ENCODE peak calls at places on chromosomes 6 and 20, in ten cellular contexts. One of them, this sample, is unnamed.

GRCh38 chr6:133964702-133965101 is 11.7 kb downstream of the TBPL1 start:
- DNase-seq in left lung: no peak
- DNase-seq in endodermal cell: no peak
- DNase-seq in GM10248: no peak
- DNase-seq in choroid plexus epithelial cell: no peak
- DNase-seq in AG04450: no peak
- DNase-seq in fibroblast of lung: no peak
- DNase-seq in lung: no peak
- DNase-seq in ovary: no peak
- DNase-seq in breast epithelium: no peak
- DNase-seq in this sample: no peak

GRCh38 chr20:32224463-32224862 is 16.8 kb downstream of the POFUT1 start:
- DNase-seq in left lung: no peak
- DNase-seq in endodermal cell: no peak
- DNase-seq in GM10248: no peak
- DNase-seq in choroid plexus epithelial cell: no peak
- DNase-seq in AG04450: no peak
- DNase-seq in fibroblast of lung: no peak
- DNase-seq in lung: no peak
- DNase-seq in ovary: no peak
- DNase-seq in breast epithelium: no peak
- DNase-seq in this sample: no peak

GRCh38 chr20:17610566-17611289 is 40.9 kb downstream of the DSTN start:
- DNase-seq in left lung: peak
- DNase-seq in endodermal cell: peak
- DNase-seq in GM10248: peak
- DNase-seq in choroid plexus epithelial cell: peak
- DNase-seq in AG04450: no peak
- DNase-seq in fibroblast of lung: no peak
- DNase-seq in lung: no peak
- DNase-seq in ovary: peak
- DNase-seq in breast epithelium: peak
- DNase-seq in this sample: no peak

GRCh38 chr6:52503853-52504777 is 72.7 kb downstream of the TRAM2 start:
- DNase-seq in left lung: peak
- DNase-seq in endodermal cell: peak
- DNase-seq in GM10248: no peak
- DNase-seq in choroid plexus epithelial cell: peak
- DNase-seq in AG04450: no peak
- DNase-seq in fibroblast of lung: peak
- DNase-seq in lung: peak
- DNase-seq in ovary: no peak
- DNase-seq in breast epithelium: peak
- DNase-seq in this sample: no peak

GRCh38 chr20:842547-842940 is 9.0 kb downstream of the FAM110A start:
- DNase-seq in left lung: no peak
- DNase-seq in endodermal cell: no peak
- DNase-seq in GM10248: no peak
- DNase-seq in choroid plexus epithelial cell: no peak
- DNase-seq in AG04450: no peak
- DNase-seq in fibroblast of lung: no peak
- DNase-seq in lung: no peak
- DNase-seq in ovary: no peak
- DNase-seq in breast epithelium: no peak
- DNase-seq in this sample: no peak

GRCh38 chr6:121838842-121839241 is 403.4 kb downstream of the GJA1 start:
- DNase-seq in left lung: no peak
- DNase-seq in endodermal cell: no peak
- DNase-seq in GM10248: no peak
- DNase-seq in choroid plexus epithelial cell: peak
- DNase-seq in AG04450: no peak
- DNase-seq in fibroblast of lung: peak
- DNase-seq in lung: no peak
- DNase-seq in ovary: no peak
- DNase-seq in breast epithelium: peak
- DNase-seq in this sample: no peak

GRCh38 chr6:12504325-12504966 is 212.1 kb upstream of the PHACTR1 start:
- DNase-seq in left lung: no peak
- DNase-seq in endodermal cell: peak
- DNase-seq in GM10248: peak
- DNase-seq in choroid plexus epithelial cell: peak
- DNase-seq in AG04450: no peak
- DNase-seq in fibroblast of lung: no peak
- DNase-seq in lung: no peak
- DNase-seq in ovary: no peak
- DNase-seq in breast epithelium: no peak
- DNase-seq in this sample: no peak

GRCh38 chr6:107679457-107679856 is 144.7 kb downstream of the SCML4 start:
- DNase-seq in left lung: no peak
- DNase-seq in endodermal cell: peak
- DNase-seq in GM10248: no peak
- DNase-seq in choroid plexus epithelial cell: peak
- DNase-seq in AG04450: no peak
- DNase-seq in fibroblast of lung: peak
- DNase-seq in lung: no peak
- DNase-seq in ovary: peak
- DNase-seq in breast epithelium: no peak
- DNase-seq in this sample: no peak

GRCh38 chr20:50582591-50583234 is 72.5 kb downstream of the PTPN1 start:
- DNase-seq in left lung: no peak
- DNase-seq in endodermal cell: no peak
- DNase-seq in GM10248: peak
- DNase-seq in choroid plexus epithelial cell: no peak
- DNase-seq in AG04450: no peak
- DNase-seq in fibroblast of lung: no peak
- DNase-seq in lung: no peak
- DNase-seq in ovary: peak
- DNase-seq in breast epithelium: no peak
- DNase-seq in this sample: no peak

DNA sequence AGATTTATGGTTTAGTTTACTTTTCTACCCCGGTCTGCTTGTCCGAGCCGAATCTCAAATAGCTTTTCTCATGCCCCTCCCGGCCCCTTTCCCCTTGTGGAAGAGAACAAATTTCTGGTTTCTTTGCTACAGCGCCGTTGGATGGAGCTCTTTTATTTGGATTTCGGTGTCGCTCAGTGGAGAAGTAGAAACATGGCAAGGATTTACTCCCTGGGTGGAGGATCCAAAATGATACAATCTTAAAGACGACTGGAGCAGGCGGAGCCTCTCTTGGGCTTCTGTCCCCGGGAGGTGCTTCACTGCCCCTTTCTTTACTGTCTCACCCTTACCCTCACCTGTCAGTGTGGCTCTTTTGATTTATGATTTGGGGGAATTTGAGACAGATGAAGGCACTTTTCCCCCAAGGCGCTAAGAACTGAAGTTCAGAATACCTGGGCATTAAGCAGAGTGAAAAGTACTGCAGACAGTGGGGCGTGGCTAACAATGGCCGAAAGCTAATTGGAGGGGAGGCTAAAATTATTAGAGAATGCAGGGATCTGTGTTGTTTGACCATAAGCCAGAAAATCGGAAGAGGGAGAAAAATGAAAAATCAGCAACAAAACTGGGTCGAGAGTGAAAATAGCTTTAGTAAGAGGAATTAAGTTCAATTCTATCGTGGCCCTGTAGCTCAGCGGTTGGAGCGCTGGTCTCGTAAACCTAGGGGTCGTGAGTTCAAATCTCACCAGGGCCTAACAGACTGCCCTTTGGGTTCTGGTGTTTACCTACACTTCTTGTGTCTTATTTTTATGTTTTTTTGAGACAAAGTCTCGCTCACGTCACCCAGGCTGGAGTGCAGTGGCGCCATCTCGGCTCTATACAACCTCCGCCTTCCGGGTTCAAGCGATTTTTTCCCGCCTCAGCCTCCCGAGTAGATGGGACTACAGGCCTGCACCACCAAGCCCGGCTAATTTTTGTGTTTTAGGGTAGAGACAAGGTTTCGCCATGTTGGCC is 145.1 kb upstream of the ZNF184 start:
- DNase-seq in left lung: no peak
- DNase-seq in endodermal cell: peak
- DNase-seq in GM10248: peak
- DNase-seq in choroid plexus epithelial cell: peak
- DNase-seq in AG04450: no peak
- DNase-seq in fibroblast of lung: peak
- DNase-seq in lung: no peak
- DNase-seq in ovary: no peak
- DNase-seq in breast epithelium: no peak
- DNase-seq in this sample: no peak
- TF ChIP-seq CTCF in left lung: no peak
- TF ChIP-seq CTCF in endodermal cell: peak
- TF ChIP-seq CTCF in GM10248: no peak
- TF ChIP-seq CTCF in choroid plexus epithelial cell: peak
- TF ChIP-seq CTCF in AG04450: peak
- TF ChIP-seq CTCF in fibroblast of lung: no peak
- TF ChIP-seq CTCF in lung: no peak
- TF ChIP-seq CTCF in ovary: no peak
- TF ChIP-seq CTCF in breast epithelium: no peak
- TF ChIP-seq CTCF in this sample: no peak

DNA sequence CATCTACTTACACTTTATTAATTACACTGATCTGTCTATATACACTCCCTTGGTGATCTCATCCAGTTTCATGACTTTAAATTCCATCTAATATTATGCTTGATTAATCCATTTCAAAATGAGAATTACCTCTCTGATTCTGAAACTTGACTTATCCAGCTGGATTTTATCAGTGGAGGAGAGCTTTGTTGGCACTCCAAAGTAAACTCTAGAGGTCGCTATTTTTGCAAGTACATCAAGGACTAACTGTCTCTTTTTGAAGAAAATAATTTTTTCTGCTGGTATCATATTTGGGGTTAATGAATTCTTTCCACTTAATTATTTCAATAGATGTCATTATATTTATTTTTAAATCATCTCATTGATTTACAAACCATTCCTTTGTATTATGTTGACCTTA is 630.3 kb upstream of the MAN1A1 start:
- DNase-seq in left lung: no peak
- DNase-seq in endodermal cell: no peak
- DNase-seq in GM10248: no peak
- DNase-seq in choroid plexus epithelial cell: peak
- DNase-seq in AG04450: no peak
- DNase-seq in fibroblast of lung: peak
- DNase-seq in lung: no peak
- DNase-seq in ovary: no peak
- DNase-seq in breast epithelium: no peak
- DNase-seq in this sample: no peak
- TF ChIP-seq CTCF in left lung: no peak
- TF ChIP-seq CTCF in endodermal cell: peak
- TF ChIP-seq CTCF in GM10248: peak
- TF ChIP-seq CTCF in choroid plexus epithelial cell: no peak
- TF ChIP-seq CTCF in AG04450: no peak
- TF ChIP-seq CTCF in fibroblast of lung: peak
- TF ChIP-seq CTCF in lung: no peak
- TF ChIP-seq CTCF in ovary: no peak
- TF ChIP-seq CTCF in breast epithelium: no peak
- TF ChIP-seq CTCF in this sample: peak

GRCh38 chr6:30752164-30752927 is 8.0 kb upstream of the IER3 start:
- DNase-seq in left lung: peak
- DNase-seq in endodermal cell: no peak
- DNase-seq in GM10248: no peak
- DNase-seq in choroid plexus epithelial cell: peak
- DNase-seq in AG04450: peak
- DNase-seq in fibroblast of lung: peak
- DNase-seq in lung: peak
- DNase-seq in ovary: peak
- DNase-seq in breast epithelium: peak
- DNase-seq in this sample: peak
- TF ChIP-seq CTCF in left lung: no peak
- TF ChIP-seq CTCF in endodermal cell: no peak
- TF ChIP-seq CTCF in GM10248: no peak
- TF ChIP-seq CTCF in choroid plexus epithelial cell: no peak
- TF ChIP-seq CTCF in AG04450: peak
- TF ChIP-seq CTCF in fibroblast of lung: no peak
- TF ChIP-seq CTCF in lung: no peak
- TF ChIP-seq CTCF in ovary: no peak
- TF ChIP-seq CTCF in breast epithelium: no peak
- TF ChIP-seq CTCF in this sample: no peak

GRCh38 chr6:28401172-28401571 is 1.6 kb upstream of the ZSCAN12 start:
- DNase-seq in left lung: no peak
- DNase-seq in endodermal cell: no peak
- DNase-seq in GM10248: no peak
- DNase-seq in choroid plexus epithelial cell: peak
- DNase-seq in AG04450: no peak
- DNase-seq in fibroblast of lung: peak
- DNase-seq in lung: no peak
- DNase-seq in ovary: no peak
- DNase-seq in breast epithelium: no peak
- DNase-seq in this sample: no peak

GRCh38 chr6:28402197-28402596 is 2.6 kb upstream of the ZSCAN12 start:
- DNase-seq in left lung: no peak
- DNase-seq in endodermal cell: no peak
- DNase-seq in GM10248: no peak
- DNase-seq in choroid plexus epithelial cell: no peak
- DNase-seq in AG04450: no peak
- DNase-seq in fibroblast of lung: no peak
- DNase-seq in lung: no peak
- DNase-seq in ovary: no peak
- DNase-seq in breast epithelium: no peak
- DNase-seq in this sample: no peak

GRCh38 chr6:28395918-28396317 is 3.6 kb downstream of the ZSCAN12 start:
- DNase-seq in left lung: no peak
- DNase-seq in endodermal cell: no peak
- DNase-seq in GM10248: no peak
- DNase-seq in choroid plexus epithelial cell: no peak
- DNase-seq in AG04450: no peak
- DNase-seq in fibroblast of lung: no peak
- DNase-seq in lung: no peak
- DNase-seq in ovary: no peak
- DNase-seq in breast epithelium: no peak
- DNase-seq in this sample: no peak

GRCh38 chr6:28400122-28400451 is 540 bp upstream of the ZSCAN12 start:
- DNase-seq in left lung: no peak
- DNase-seq in endodermal cell: no peak
- DNase-seq in GM10248: no peak
- DNase-seq in choroid plexus epithelial cell: no peak
- DNase-seq in AG04450: no peak
- DNase-seq in fibroblast of lung: no peak
- DNase-seq in lung: no peak
- DNase-seq in ovary: no peak
- DNase-seq in breast epithelium: no peak
- DNase-seq in this sample: no peak

DNA sequence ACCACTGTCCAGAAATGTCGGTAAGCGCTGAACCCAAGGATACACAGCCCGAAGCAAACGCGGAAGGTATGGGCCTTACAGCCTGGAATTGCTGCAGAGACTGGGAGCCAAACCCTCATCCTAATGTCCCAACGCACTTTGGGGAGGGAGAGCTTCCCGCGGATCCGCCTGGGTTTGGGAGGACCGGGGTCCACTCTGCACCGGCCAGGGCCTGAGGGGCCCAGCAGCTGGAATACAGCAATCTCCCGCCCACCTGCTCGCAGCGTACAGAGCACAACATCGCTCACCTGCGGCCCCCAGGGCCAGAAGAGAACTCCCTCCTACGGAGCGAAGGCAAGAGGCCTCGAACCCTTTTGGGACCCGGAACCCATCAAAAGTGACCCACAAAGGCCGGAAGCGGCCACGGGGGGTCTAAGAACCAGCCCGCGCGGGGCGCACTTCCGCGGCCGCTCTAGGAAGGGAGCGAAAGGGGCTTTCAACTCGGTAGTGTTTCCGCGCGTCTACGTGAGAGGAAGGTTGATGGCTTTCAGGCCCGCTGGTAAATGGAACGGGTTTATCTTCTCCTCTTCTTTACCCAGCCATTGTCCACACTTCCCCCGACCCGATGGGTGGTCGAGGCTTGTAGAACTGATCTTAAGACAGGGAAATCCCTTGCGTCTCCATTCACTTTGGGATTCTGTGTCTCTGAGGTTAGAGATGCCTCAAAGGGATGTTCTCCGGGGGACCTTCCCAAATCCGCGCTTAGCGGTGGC is at the start of gene ZSCAN12:
- DNase-seq in left lung: peak
- DNase-seq in endodermal cell: peak
- DNase-seq in GM10248: peak
- DNase-seq in choroid plexus epithelial cell: peak
- DNase-seq in AG04450: peak
- DNase-seq in fibroblast of lung: peak
- DNase-seq in lung: peak
- DNase-seq in ovary: peak
- DNase-seq in breast epithelium: peak
- DNase-seq in this sample: peak
- TF ChIP-seq CTCF in left lung: peak
- TF ChIP-seq CTCF in endodermal cell: peak
- TF ChIP-seq CTCF in GM10248: peak
- TF ChIP-seq CTCF in choroid plexus epithelial cell: peak
- TF ChIP-seq CTCF in AG04450: peak
- TF ChIP-seq CTCF in fibroblast of lung: peak
- TF ChIP-seq CTCF in lung: peak
- TF ChIP-seq CTCF in ovary: peak
- TF ChIP-seq CTCF in breast epithelium: no peak
- TF ChIP-seq CTCF in this sample: no peak